ENCODE peak calls at places on chromosomes 3 and 15, in nine cellular contexts. One of them, this sample, is unnamed.

GRCh38 chr3:16790432-16791379 is 94.0 kb upstream of the PLCL2 start:
- DNase-seq in NT2/D1: no peak
- DNase-seq in tibial nerve: no peak
- DNase-seq in brain microvascular endothelial cell: peak; percentile 4
- DNase-seq in GM12864: no peak
- DNase-seq in cardiac fibroblast: no peak
- DNase-seq in AG09309: no peak
- DNase-seq in GM12865: no peak
- DNase-seq in A549: no peak
- DNase-seq in this sample: no peak

GRCh38 chr3:58274027-58274614 is 31.9 kb upstream of the RPP14 start:
- DNase-seq in GM12864: no peak
- DNase-seq in A549: no peak
- DNase-seq in NT2/D1: no peak
- DNase-seq in cardiac fibroblast: peak; percentile 24
- DNase-seq in AG09309: peak; percentile 24
- DNase-seq in tibial nerve: no peak
- DNase-seq in GM12865: no peak
- DNase-seq in brain microvascular endothelial cell: no peak
- DNase-seq in this sample: peak; percentile 48

GRCh38 chr3:6394944-6395343 is 466.0 kb upstream of the GRM7 start:
- DNase-seq in AG09309: no peak
- DNase-seq in A549: no peak
- DNase-seq in GM12865: no peak
- DNase-seq in tibial nerve: no peak
- DNase-seq in NT2/D1: no peak
- DNase-seq in GM12864: no peak
- DNase-seq in brain microvascular endothelial cell: no peak
- DNase-seq in cardiac fibroblast: no peak
- DNase-seq in this sample: no peak

GRCh38 chr3:95738045-95738444 is 1076.3 kb upstream of the EPHA6 start:
- DNase-seq in cardiac fibroblast: no peak
- DNase-seq in NT2/D1: no peak
- DNase-seq in tibial nerve: no peak
- DNase-seq in GM12864: no peak
- DNase-seq in GM12865: no peak
- DNase-seq in brain microvascular endothelial cell: no peak
- DNase-seq in AG09309: no peak
- DNase-seq in A549: no peak
- DNase-seq in this sample: no peak

GRCh38 chr3:180329187-180329586 is 272.8 kb upstream of the TTC14 start:
- DNase-seq in brain microvascular endothelial cell: no peak
- DNase-seq in NT2/D1: no peak
- DNase-seq in tibial nerve: no peak
- DNase-seq in cardiac fibroblast: no peak
- DNase-seq in AG09309: no peak
- DNase-seq in GM12864: no peak
- DNase-seq in GM12865: peak; percentile 71
- DNase-seq in A549: no peak
- DNase-seq in this sample: no peak

GRCh38 chr3:182793663-182794454 is 555 bp downstream of the ATP11B start:
- DNase-seq in cardiac fibroblast: peak; percentile 57
- DNase-seq in tibial nerve: peak; percentile 12
- DNase-seq in GM12865: peak; percentile 68
- DNase-seq in A549: peak; percentile 15
- DNase-seq in brain microvascular endothelial cell: peak; percentile 20
- DNase-seq in GM12864: no peak
- DNase-seq in AG09309: no peak
- DNase-seq in NT2/D1: peak; percentile 15
- DNase-seq in this sample: peak; percentile 31

GRCh38 chr3:50539356-50539838 is 28.1 kb downstream of the C3orf18 start:
- DNase-seq in brain microvascular endothelial cell: no peak
- DNase-seq in cardiac fibroblast: no peak
- DNase-seq in GM12864: no peak
- DNase-seq in AG09309: no peak
- DNase-seq in tibial nerve: no peak
- DNase-seq in GM12865: no peak
- DNase-seq in A549: no peak
- DNase-seq in NT2/D1: no peak
- DNase-seq in this sample: no peak

GRCh38 chr3:175208316-175208715 is 349.2 kb downstream of the NAALADL2 start:
- DNase-seq in NT2/D1: no peak
- DNase-seq in AG09309: no peak
- DNase-seq in GM12864: no peak
- DNase-seq in cardiac fibroblast: peak; percentile 39
- DNase-seq in A549: no peak
- DNase-seq in GM12865: no peak
- DNase-seq in brain microvascular endothelial cell: no peak
- DNase-seq in tibial nerve: no peak
- DNase-seq in this sample: peak; percentile 63

GRCh38 chr3:57031622-57032541 is 28.6 kb upstream of the SPATA12 start:
- DNase-seq in brain microvascular endothelial cell: no peak
- DNase-seq in tibial nerve: no peak
- DNase-seq in A549: no peak
- DNase-seq in GM12864: no peak
- DNase-seq in GM12865: no peak
- DNase-seq in AG09309: no peak
- DNase-seq in NT2/D1: no peak
- DNase-seq in cardiac fibroblast: no peak
- DNase-seq in this sample: no peak

GRCh38 chr3:13002398-13003124 is 70.7 kb downstream of the IQSEC1 start:
- DNase-seq in A549: no peak
- DNase-seq in AG09309: no peak
- DNase-seq in brain microvascular endothelial cell: no peak
- DNase-seq in cardiac fibroblast: no peak
- DNase-seq in GM12864: no peak
- DNase-seq in NT2/D1: no peak
- DNase-seq in tibial nerve: no peak
- DNase-seq in GM12865: peak; percentile 81
- DNase-seq in this sample: no peak

GRCh38 chr3:98980915-98981596 is 79.6 kb upstream of the DCBLD2 start:
- DNase-seq in tibial nerve: no peak
- DNase-seq in GM12864: peak; percentile 70
- DNase-seq in GM12865: peak; percentile 89
- DNase-seq in A549: no peak
- DNase-seq in AG09309: no peak
- DNase-seq in cardiac fibroblast: peak; percentile 81
- DNase-seq in NT2/D1: no peak
- DNase-seq in brain microvascular endothelial cell: peak; percentile 80
- DNase-seq in this sample: peak; percentile 60

GRCh38 chr15:70324001-70324974 is 226.6 kb upstream of the TLE3 start:
- DNase-seq in NT2/D1: no peak
- DNase-seq in tibial nerve: no peak
- DNase-seq in cardiac fibroblast: no peak
- DNase-seq in GM12865: no peak
- DNase-seq in AG09309: peak; percentile 88
- DNase-seq in GM12864: no peak
- DNase-seq in brain microvascular endothelial cell: no peak
- DNase-seq in A549: no peak
- DNase-seq in this sample: peak; percentile 86

GRCh38 chr3:17151598-17152373 is 267.0 kb downstream of the PLCL2 start:
- DNase-seq in brain microvascular endothelial cell: peak; percentile 43
- DNase-seq in GM12865: peak; percentile 97
- DNase-seq in cardiac fibroblast: no peak
- DNase-seq in NT2/D1: no peak
- DNase-seq in AG09309: no peak
- DNase-seq in A549: no peak
- DNase-seq in GM12864: peak; percentile 52
- DNase-seq in tibial nerve: no peak
- DNase-seq in this sample: peak; percentile 58

GRCh38 chr3:156615592-156616173 is 58.7 kb upstream of the TIPARP start:
- DNase-seq in NT2/D1: no peak
- DNase-seq in cardiac fibroblast: peak; percentile 94
- DNase-seq in GM12864: no peak
- DNase-seq in tibial nerve: no peak
- DNase-seq in AG09309: no peak
- DNase-seq in A549: no peak
- DNase-seq in brain microvascular endothelial cell: peak; percentile 60
- DNase-seq in GM12865: no peak
- DNase-seq in this sample: peak; percentile 94

GRCh38 chr3:134249442-134249841 is 1.2 kb downstream of the RYK start:
- DNase-seq in brain microvascular endothelial cell: no peak
- DNase-seq in GM12864: no peak
- DNase-seq in A549: no peak
- DNase-seq in cardiac fibroblast: peak; percentile 18
- DNase-seq in NT2/D1: no peak
- DNase-seq in tibial nerve: no peak
- DNase-seq in AG09309: no peak
- DNase-seq in GM12865: no peak
- DNase-seq in this sample: peak; percentile 16
- H3K4me3 ChIP-seq in brain microvascular endothelial cell: peak overlapping the region; percentile 78
- H3K4me3 ChIP-seq in GM12864: peak overlapping the region; percentile 82
- H3K4me3 ChIP-seq in A549: peak overlapping the region; percentile 87
- H3K4me3 ChIP-seq in cardiac fibroblast: peak overlapping the region; percentile 61
- H3K4me3 ChIP-seq in NT2/D1: peak overlapping the region; percentile 67
- H3K4me3 ChIP-seq in tibial nerve: peak overlapping the region; percentile 72
- H3K4me3 ChIP-seq in AG09309: peak overlapping the region; percentile 87
- H3K4me3 ChIP-seq in GM12865: peak overlapping the region; percentile 59
- H3K4me3 ChIP-seq in this sample: peak overlapping the region; percentile 79

GRCh38 chr3:9405756-9406155 is 8.3 kb downstream of the SETD5 start:
- DNase-seq in NT2/D1: no peak
- DNase-seq in GM12865: no peak
- DNase-seq in A549: no peak
- DNase-seq in brain microvascular endothelial cell: no peak
- DNase-seq in GM12864: no peak
- DNase-seq in tibial nerve: no peak
- DNase-seq in cardiac fibroblast: no peak
- DNase-seq in AG09309: no peak
- DNase-seq in this sample: no peak

GRCh38 chr3:9402410-9403228 is 5.2 kb downstream of the SETD5 start:
- DNase-seq in GM12865: no peak
- DNase-seq in brain microvascular endothelial cell: peak; percentile 43
- DNase-seq in tibial nerve: no peak
- DNase-seq in A549: no peak
- DNase-seq in GM12864: no peak
- DNase-seq in AG09309: no peak
- DNase-seq in cardiac fibroblast: peak; percentile 35
- DNase-seq in NT2/D1: peak; percentile 62
- DNase-seq in this sample: peak; percentile 69

GRCh38 chr3:9401986-9402385 is 4.6 kb downstream of the SETD5 start:
- DNase-seq in brain microvascular endothelial cell: no peak
- DNase-seq in AG09309: no peak
- DNase-seq in GM12865: no peak
- DNase-seq in tibial nerve: no peak
- DNase-seq in cardiac fibroblast: no peak
- DNase-seq in A549: no peak
- DNase-seq in GM12864: no peak
- DNase-seq in NT2/D1: no peak
- DNase-seq in this sample: no peak

GRCh38 chr3:9404680-9405079 is 7.3 kb downstream of the SETD5 start:
- DNase-seq in tibial nerve: no peak
- DNase-seq in brain microvascular endothelial cell: no peak
- DNase-seq in GM12865: no peak
- DNase-seq in GM12864: no peak
- DNase-seq in cardiac fibroblast: no peak
- DNase-seq in AG09309: no peak
- DNase-seq in NT2/D1: no peak
- DNase-seq in A549: no peak
- DNase-seq in this sample: peak; percentile 23

DNA sequence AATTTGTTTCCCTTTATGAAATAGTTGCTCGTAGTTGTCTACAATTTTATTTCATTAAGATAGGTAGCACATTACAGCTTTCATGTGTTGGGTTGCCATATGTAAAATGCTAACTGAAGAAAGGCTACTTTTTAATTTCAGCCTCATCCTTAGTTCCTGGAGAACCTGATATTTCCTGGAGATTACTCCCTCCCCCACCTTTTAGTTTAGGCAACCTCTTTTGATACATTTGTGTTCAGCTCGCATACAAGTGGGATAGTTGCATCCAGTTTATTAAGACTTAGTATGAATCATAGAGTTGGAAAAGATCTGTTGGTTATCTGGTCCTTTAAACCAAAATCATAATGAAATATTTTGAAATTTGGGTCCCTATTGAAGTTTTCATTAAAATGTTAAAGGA is 6.0 kb downstream of the SETD5 start:
- DNase-seq in AG09309: no peak
- DNase-seq in A549: no peak
- DNase-seq in brain microvascular endothelial cell: no peak
- DNase-seq in tibial nerve: no peak
- DNase-seq in GM12865: no peak
- DNase-seq in GM12864: no peak
- DNase-seq in NT2/D1: no peak
- DNase-seq in cardiac fibroblast: no peak
- DNase-seq in this sample: no peak
- H3K4me3 ChIP-seq in AG09309: no peak overlapping the region
- H3K4me3 ChIP-seq in A549: peak overlapping the region; percentile 84
- H3K4me3 ChIP-seq in brain microvascular endothelial cell: no peak overlapping the region
- H3K4me3 ChIP-seq in tibial nerve: no peak overlapping the region
- H3K4me3 ChIP-seq in GM12865: no peak overlapping the region
- H3K4me3 ChIP-seq in GM12864: no peak overlapping the region
- H3K4me3 ChIP-seq in NT2/D1: no peak overlapping the region
- H3K4me3 ChIP-seq in cardiac fibroblast: no peak overlapping the region
- H3K4me3 ChIP-seq in this sample: no peak overlapping the region

GRCh38 chr3:128994173-128994512 is 267 bp upstream of the CFAP92 start:
- DNase-seq in AG09309: no peak
- DNase-seq in cardiac fibroblast: no peak
- DNase-seq in A549: no peak
- DNase-seq in GM12865: no peak
- DNase-seq in tibial nerve: no peak
- DNase-seq in NT2/D1: no peak
- DNase-seq in GM12864: no peak
- DNase-seq in brain microvascular endothelial cell: no peak
- DNase-seq in this sample: no peak
- H3K4me3 ChIP-seq in AG09309: peak overlapping the region; percentile 28
- H3K4me3 ChIP-seq in cardiac fibroblast: peak overlapping the region; percentile 35
- H3K4me3 ChIP-seq in A549: peak overlapping the region; percentile 38
- H3K4me3 ChIP-seq in GM12865: peak overlapping the region; percentile 17
- H3K4me3 ChIP-seq in tibial nerve: peak overlapping the region; percentile 40
- H3K4me3 ChIP-seq in NT2/D1: no peak overlapping the region
- H3K4me3 ChIP-seq in GM12864: no peak overlapping the region
- H3K4me3 ChIP-seq in brain microvascular endothelial cell: peak overlapping the region; percentile 49
- H3K4me3 ChIP-seq in this sample: peak overlapping the region; percentile 52

GRCh38 chr3:190288836-190289235 is 33.4 kb downstream of the CLDN1 start:
- DNase-seq in GM12864: no peak
- DNase-seq in cardiac fibroblast: peak; percentile 18
- DNase-seq in tibial nerve: no peak
- DNase-seq in NT2/D1: no peak
- DNase-seq in AG09309: no peak
- DNase-seq in brain microvascular endothelial cell: no peak
- DNase-seq in GM12865: no peak
- DNase-seq in A549: no peak
- DNase-seq in this sample: no peak

GRCh38 chr3:190294030-190294429 is 28.2 kb downstream of the CLDN1 start:
- DNase-seq in GM12865: peak; percentile 21
- DNase-seq in A549: no peak
- DNase-seq in AG09309: no peak
- DNase-seq in cardiac fibroblast: no peak
- DNase-seq in tibial nerve: no peak
- DNase-seq in NT2/D1: no peak
- DNase-seq in GM12864: no peak
- DNase-seq in brain microvascular endothelial cell: no peak
- DNase-seq in this sample: no peak

GRCh38 chr3:190289989-190290388 is 32.3 kb downstream of the CLDN1 start:
- DNase-seq in AG09309: no peak
- DNase-seq in brain microvascular endothelial cell: no peak
- DNase-seq in GM12865: peak; percentile 58
- DNase-seq in cardiac fibroblast: no peak
- DNase-seq in A549: no peak
- DNase-seq in tibial nerve: no peak
- DNase-seq in NT2/D1: no peak
- DNase-seq in GM12864: no peak
- DNase-seq in this sample: no peak

GRCh38 chr3:190293621-190294020 is 28.6 kb downstream of the CLDN1 start:
- DNase-seq in GM12865: no peak
- DNase-seq in cardiac fibroblast: no peak
- DNase-seq in brain microvascular endothelial cell: no peak
- DNase-seq in A549: no peak
- DNase-seq in AG09309: no peak
- DNase-seq in NT2/D1: no peak
- DNase-seq in tibial nerve: no peak
- DNase-seq in GM12864: no peak
- DNase-seq in this sample: no peak

GRCh38 chr3:190291994-190292584 is 30.2 kb downstream of the CLDN1 start:
- DNase-seq in cardiac fibroblast: no peak
- DNase-seq in brain microvascular endothelial cell: no peak
- DNase-seq in AG09309: no peak
- DNase-seq in A549: no peak
- DNase-seq in GM12865: no peak
- DNase-seq in NT2/D1: no peak
- DNase-seq in GM12864: no peak
- DNase-seq in tibial nerve: no peak
- DNase-seq in this sample: no peak
- H3K4me3 ChIP-seq in cardiac fibroblast: no peak overlapping the region
- H3K4me3 ChIP-seq in brain microvascular endothelial cell: no peak overlapping the region
- H3K4me3 ChIP-seq in AG09309: no peak overlapping the region
- H3K4me3 ChIP-seq in A549: no peak overlapping the region
- H3K4me3 ChIP-seq in GM12865: no peak overlapping the region
- H3K4me3 ChIP-seq in NT2/D1: no peak overlapping the region
- H3K4me3 ChIP-seq in GM12864: no peak overlapping the region
- H3K4me3 ChIP-seq in tibial nerve: no peak overlapping the region
- H3K4me3 ChIP-seq in this sample: no peak overlapping the region

This sample was measured in choroid plexus epithelial cell.